ENCODE peak calls at places on chromosome 3, in six cellular contexts. C, K, V, D, U and J are unnamed samples.

GRCh38 chr3:65493371-65493882 is 545.3 kb downstream of the MAGI1 start:
- DNase-seq in C (no peak), K (no peak), V (no peak), D (no peak), U (no peak), J (no peak)

GRCh38 chr3:158160958-158161357 is 51.1 kb downstream of the RSRC1 start:
- DNase-seq in C (peak; percentile 6), K (no peak), V (peak; percentile 8), D (no peak), U (no peak), J (no peak)

GRCh38 chr3:154786724-154787123 is 293.4 kb upstream of the MME start:
- DNase-seq in C (no peak), K (no peak), V (no peak), D (no peak), U (no peak), J (no peak)

GRCh38 chr3:117547956-117548550 is 838.5 kb downstream of the TUSC7 start:
- DNase-seq in C (no peak), K (no peak), V (peak; percentile 41), D (no peak), U (no peak), J (no peak)

GRCh38 chr3:13475871-13476590 is 4.1 kb upstream of the HDAC11 start:
- DNase-seq in C (no peak), K (no peak), V (no peak), D (no peak), U (no peak), J (no peak)

GRCh38 chr3:149702691-149703426 is 45.0 kb upstream of the WWTR1 start:
- DNase-seq in C (no peak), K (no peak), V (no peak), D (no peak), U (no peak), J (no peak)

GRCh38 chr3:179663093-179663492 is 10.3 kb downstream of the USP13 start:
- DNase-seq in C (no peak), K (no peak), V (no peak), D (no peak), U (no peak), J (no peak)

GRCh38 chr3:62667714-62668113 is 207.5 kb downstream of the CADPS start:
- DNase-seq in C (peak; percentile 4), K (no peak), V (no peak), D (no peak), U (no peak), J (no peak)

GRCh38 chr3:44845528-44846520 is 15.9 kb upstream of the TMEM42 start:
- DNase-seq in C (no peak), K (peak; percentile 15), V (no peak), D (no peak), U (no peak), J (no peak)

GRCh38 chr3:4687167-4687566 is 194.0 kb downstream of the ITPR1 start:
- DNase-seq in C (no peak), K (no peak), V (no peak), D (no peak), U (no peak), J (no peak)

GRCh38 chr3:194986208-194987043 is 284.5 kb downstream of the XXYLT1 start:
- DNase-seq in C (peak; percentile 93), K (no peak), V (no peak), D (no peak), U (peak; percentile 30), J (no peak)

GRCh38 chr3:196186661-196187573 is 24.3 kb downstream of the ZDHHC19 start:
- DNase-seq in C (no peak), K (peak; percentile 39), V (no peak), D (no peak), U (no peak), J (peak; percentile 62)

GRCh38 chr3:169104972-169105371 is 558.5 kb downstream of the MECOM start:
- DNase-seq in C (no peak), K (no peak), V (no peak), D (no peak), U (no peak), J (no peak)

GRCh38 chr3:127224118-127224517 is 31.2 kb downstream of the PRR23E start:
- DNase-seq in C (peak; percentile 54), K (no peak), V (no peak), D (no peak), U (no peak), J (no peak)

GRCh38 chr3:95815828-95816227 is 998.6 kb upstream of the EPHA6 start:
- DNase-seq in C (no peak), K (no peak), V (no peak), D (no peak), U (no peak), J (no peak)

GRCh38 chr3:188929138-188929537 is 242.6 kb upstream of the TPRG1 start:
- DNase-seq in C (no peak), K (no peak), V (no peak), D (no peak), U (no peak), J (no peak)

GRCh38 chr3:44509393-44509921 is 32.0 kb upstream of the ZNF445 start:
- DNase-seq in C (peak; percentile 65), K (no peak), V (peak; percentile 3), D (no peak), U (no peak), J (no peak)

GRCh38 chr3:169420429-169420828 is 243.1 kb downstream of the MECOM start:
- DNase-seq in C (no peak), K (no peak), V (no peak), D (no peak), U (no peak), J (no peak)

GRCh38 chr3:46925585-46925934 is 48.0 kb downstream of the PTH1R start:
- DNase-seq in C (no peak), K (no peak), V (no peak), D (no peak), U (no peak), J (no peak)

GRCh38 chr3:172709776-172710708 is 825 bp downstream of the NCEH1 start:
- DNase-seq in C (peak; percentile 38), K (peak; percentile 19), V (no peak), D (no peak), U (peak; percentile 39), J (peak; percentile 68)

GRCh38 chr3:183584246-183584913 is 28.9 kb upstream of the KLHL6 start:
- DNase-seq in C (no peak), K (peak; percentile 82), V (no peak), D (no peak), U (peak; percentile 19), J (no peak)

GRCh38 chr3:168052517-168052916 is 43.2 kb downstream of the GOLIM4 start:
- DNase-seq in C (no peak), K (no peak), V (no peak), D (no peak), U (no peak), J (no peak)

GRCh38 chr3:152026033-152026556 is 152.7 kb downstream of the SUCNR1 start:
- DNase-seq in C (peak; percentile 57), K (no peak), V (peak; percentile 24), D (no peak), U (no peak), J (no peak)

GRCh38 chr3:149174901-149175300 is 45.5 kb downstream of the HPS3 start:
- DNase-seq in C (peak; percentile 25), K (no peak), V (no peak), D (no peak), U (no peak), J (no peak)

GRCh38 chr3:171802601-171802956 is 7.7 kb downstream of the PLD1 start:
- DNase-seq in C (no peak), K (no peak), V (no peak), D (no peak), U (no peak), J (no peak)

GRCh38 chr3:133425898-133426297 is 26.0 kb downstream of the BFSP2 start:
- DNase-seq in C (no peak), K (no peak), V (no peak), D (peak; percentile 15), U (no peak), J (no peak)

GRCh38 chr3:142211034-142211433 is 14.4 kb downstream of the GK5 start:
- DNase-seq in C (peak; percentile 29), K (no peak), V (no peak), D (no peak), U (no peak), J (no peak)

GRCh38 chr3:37526511-37526910 is 335.2 kb upstream of the CTDSPL start:
- DNase-seq in C (no peak), K (peak; percentile 58), V (no peak), D (peak; percentile 76), U (no peak), J (no peak)

GRCh38 chr3:47273564-47273963 is 9.0 kb downstream of the KIF9 start:
- DNase-seq in C (no peak), K (no peak), V (no peak), D (no peak), U (no peak), J (no peak)

GRCh38 chr3:122564155-122564912 is at the start of the genes DTX3L and PARP9:
- DNase-seq in C (peak; percentile 88), K (peak; percentile 83), V (peak; percentile 83), D (peak; percentile 94), U (peak; percentile 65), J (peak; percentile 93)

GRCh38 chr3:87900061-87900460 is 158.7 kb downstream of the CGGBP1 start:
- DNase-seq in C (peak; percentile 8), K (no peak), V (no peak), D (no peak), U (no peak), J (no peak)

GRCh38 chr3:191302451-191302850 is 26.7 kb upstream of the CCDC50 start:
- DNase-seq in C (no peak), K (no peak), V (no peak), D (no peak), U (no peak), J (no peak)

GRCh38 chr3:15796331-15796730 is 1.4 kb downstream of the ANKRD28 start:
- DNase-seq in C (no peak), K (no peak), V (no peak), D (no peak), U (no peak), J (no peak)

GRCh38 chr3:177357352-177358084 is 160.2 kb upstream of the TBL1XR1 start:
- DNase-seq in C (peak; percentile 86), K (peak; percentile 20), V (peak; percentile 44), D (no peak), U (no peak), J (peak; percentile 56)
- TF ChIP-seq CTCF in C (no peak), K (no peak), V (no peak), D (no peak), U (no peak), J (no peak)

GRCh38 chr3:30606301-30607031 is at the start of gene TGFBR2:
- DNase-seq in C (peak; percentile 98), K (peak; percentile 91), V (peak; percentile 96), D (peak; percentile 97), U (peak; percentile 91), J (peak; percentile 93)
- TF ChIP-seq POLR2A in C (peak; percentile 52), K (peak; percentile 76), V (peak; percentile 44), D (no peak), U (peak; percentile 41), J (peak; percentile 82)

DNA sequence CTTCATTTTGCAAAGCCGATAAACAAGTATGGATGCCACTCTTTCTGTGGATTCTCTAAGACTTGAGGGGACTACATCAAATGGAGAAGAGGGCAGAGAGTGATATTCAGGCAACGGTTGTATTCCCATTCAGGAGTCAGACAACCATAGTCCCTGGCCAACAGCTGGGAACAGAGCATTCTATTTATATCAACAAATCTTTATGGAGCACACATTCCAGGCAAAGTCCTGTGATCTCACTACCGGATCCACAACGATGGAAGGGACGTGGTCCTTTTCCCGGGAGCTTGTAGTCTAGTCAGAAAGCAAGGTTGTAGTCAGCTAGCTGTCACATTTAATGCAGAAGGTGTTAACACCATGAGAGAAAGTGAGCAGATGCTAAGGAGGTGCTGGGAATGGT is 312.3 kb upstream of the CTNNB1 start:
- DNase-seq in C (no peak), K (no peak), V (no peak), D (no peak), U (no peak), J (no peak)
- TF ChIP-seq CTCF in C (no peak), K (no peak), V (no peak), D (no peak), U (no peak), J (no peak)

GRCh38 chr3:112333002-112333385 is at the start of gene CD200:
- DNase-seq in C (no peak), K (peak; percentile 75), V (no peak), D (peak; percentile 89), U (peak; percentile 62), J (peak; percentile 74)
- TF ChIP-seq POLR2A in C (no peak), K (peak; percentile 41), V (no peak), D (no peak), U (no peak), J (no peak)